ENCODE peak calls at places on chromosome 20, in five cellular contexts. Q is prostate gland, F is dorsolateral prefrontal cortex, Z is body of pancreas, L is left lung. P is an unnamed sample.

GRCh38 chr20:38828514-38829295 is 23.2 kb downstream of the PPP1R16B start:
- DNase-seq in Q (no peak), Z (no peak), F (no peak), L (no peak), P (no peak)

GRCh38 chr20:43191946-43192847 is 2.5 kb upstream of the PTPRT start:
- DNase-seq in F (peak; percentile 59), L (peak; percentile 79), Z (peak; percentile 31), Q (no peak), P (no peak)

GRCh38 chr20:61123286-61123685 is 128.8 kb upstream of the CDH4 start:
- DNase-seq in Z (no peak), L (no peak), Q (no peak), F (no peak), P (no peak)

GRCh38 chr20:44188752-44189151 is 1.8 kb upstream of the JPH2 start:
- DNase-seq in F (no peak), L (no peak), Q (no peak), Z (no peak), P (no peak)

GRCh38 chr20:25685276-25686080 is 11.2 kb downstream of the ZNF337 start:
- DNase-seq in Z (no peak), Q (no peak), L (no peak), F (no peak), P (no peak)

GRCh38 chr20:61760321-61761112 is 305.2 kb downstream of the TAF4 start:
- DNase-seq in F (peak; percentile 31), Z (no peak), L (no peak), Q (no peak), P (no peak)

GRCh38 chr20:44714701-44715494 is at the start of gene CCN5:
- DNase-seq in Q (peak; percentile 80), F (peak; percentile 55), Z (peak; percentile 76), L (peak; percentile 92), P (peak; percentile 80)

GRCh38 chr20:16615199-16615598 is 42.0 kb upstream of the KIF16B start:
- DNase-seq in F (peak; percentile 45), Z (no peak), Q (no peak), L (no peak), P (peak; percentile 15)

GRCh38 chr20:44465001-44465560 is 10.6 kb upstream of the TTPAL start:
- DNase-seq in Z (peak; percentile 73), L (no peak), F (no peak), Q (no peak), P (no peak)

GRCh38 chr20:53940883-53941546 is 129.4 kb downstream of the BCAS1 start:
- DNase-seq in Z (no peak), Q (no peak), L (no peak), F (no peak), P (peak; percentile 44)

GRCh38 chr20:34713194-34713943 is 9.2 kb downstream of the TP53INP2 start:
- DNase-seq in L (no peak), Q (no peak), F (no peak), Z (no peak), P (peak; percentile 98)

GRCh38 chr20:58712823-58713731 is 20.5 kb downstream of the NPEPL1 start:
- DNase-seq in Z (no peak), Q (peak; percentile 3), L (peak; percentile 42), F (no peak), P (no peak)

GRCh38 chr20:5950271-5951031 is at the start of the genes MCM8 and TRMT6:
- DNase-seq in Q (peak; percentile 96), L (peak; percentile 98), F (peak; percentile 95), Z (peak; percentile 95), P (peak; percentile 85)

GRCh38 chr20:843908-844307 is 10.4 kb downstream of the FAM110A start:
- DNase-seq in L (no peak), F (no peak), Q (peak; percentile 21), Z (no peak), P (no peak)

GRCh38 chr20:6769953-6770831 is 2.7 kb downstream of the BMP2 start:
- DNase-seq in F (no peak), Z (peak; percentile 55), Q (peak; percentile 10), L (peak; percentile 89), P (no peak)

GRCh38 chr20:19129976-19130612 is 82.3 kb upstream of the SLC24A3 start:
- DNase-seq in Z (no peak), F (no peak), L (no peak), Q (peak; percentile 59), P (no peak)

GRCh38 chr20:62138912-62139311 is 4.3 kb downstream of the PSMA7 start:
- DNase-seq in F (no peak), Z (no peak), Q (no peak), L (no peak), P (no peak)

GRCh38 chr20:768426-768978 is at the start of gene SLC52A3:
- DNase-seq in L (no peak), Q (peak; percentile 85), F (no peak), Z (peak; percentile 61), P (no peak)

GRCh38 chr20:42338274-42339172 is 720.3 kb upstream of the CHD6 start:
- DNase-seq in Z (no peak), L (no peak), F (no peak), Q (no peak), P (no peak)

GRCh38 chr20:33832113-33832853 is 21.1 kb downstream of the CHMP4B start:
- DNase-seq in Q (no peak), L (no peak), F (peak; percentile 32), Z (peak; percentile 18), P (peak; percentile 42)

GRCh38 chr20:25008388-25009217 is 16.1 kb upstream of the APMAP start:
- DNase-seq in Q (no peak), Z (no peak), F (peak; percentile 16), L (no peak), P (no peak)

GRCh38 chr20:47985092-47985850 is 200.0 kb upstream of the SULF2 start:
- DNase-seq in Z (no peak), Q (no peak), F (no peak), L (no peak), P (no peak)

GRCh38 chr20:37686762-37687477 is 6.9 kb upstream of the CTNNBL1 start:
- DNase-seq in Q (no peak), L (no peak), F (no peak), Z (no peak), P (peak; percentile 55)

GRCh38 chr20:6533828-6534388 is 233.6 kb upstream of the BMP2 start:
- DNase-seq in F (no peak), Z (no peak), L (peak; percentile 35), Q (no peak), P (peak; percentile 83)

GRCh38 chr20:2890743-2891142 is 17.5 kb downstream of the PTPRA start:
- DNase-seq in Q (no peak), L (no peak), F (no peak), Z (no peak), P (no peak)
- H3K4me3 ChIP-seq in Q (no peak overlapping the region), L (no peak overlapping the region), F (no peak overlapping the region), Z (no peak overlapping the region), P (no peak overlapping the region)

DNA sequence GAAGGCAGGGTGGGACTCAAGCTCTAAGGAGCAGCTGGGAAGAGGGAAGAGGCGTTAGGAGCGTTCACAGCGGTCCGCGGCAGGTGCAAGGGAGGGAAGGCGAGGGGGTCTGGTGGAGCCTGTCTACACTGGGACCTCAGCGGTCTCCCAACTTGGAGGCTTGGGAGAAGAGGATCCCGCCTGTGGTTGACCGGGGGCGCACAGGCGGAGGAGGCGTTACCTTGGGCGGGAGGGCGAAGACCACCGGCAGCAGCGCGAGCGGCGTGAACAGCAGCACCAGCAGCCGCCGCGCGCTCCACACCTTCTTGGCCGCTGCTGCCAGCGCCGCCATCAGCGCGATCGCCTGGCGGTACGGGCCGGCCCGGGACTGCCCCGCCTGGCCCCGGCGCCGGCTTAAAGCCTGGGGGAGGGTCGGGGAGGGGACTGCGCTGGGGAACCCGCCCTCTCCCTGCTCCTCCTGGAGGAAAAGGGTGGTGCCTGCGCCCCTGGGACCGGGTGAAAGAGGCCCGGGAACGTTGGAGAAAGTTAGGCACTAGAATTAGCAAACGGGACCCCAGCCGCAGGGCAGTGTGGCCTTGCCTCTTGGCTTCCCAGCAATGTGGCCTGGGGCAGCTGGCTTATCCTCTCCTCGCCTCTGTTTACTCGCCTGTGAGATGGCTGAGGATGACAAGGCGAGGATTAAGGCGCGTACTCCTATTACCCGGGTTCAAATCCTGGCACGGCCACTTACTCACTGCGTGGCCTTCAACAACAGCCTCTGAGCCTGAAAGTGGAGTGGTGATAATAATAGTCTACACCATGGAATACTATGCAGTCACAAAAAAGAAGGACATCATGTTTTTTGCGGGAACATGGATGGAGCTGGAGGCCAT is at the start of gene SLC13A3:
- DNase-seq in Q (no peak), F (no peak), Z (no peak), L (no peak), P (peak; percentile 56)
- TF ChIP-seq CTCF in Q (no peak), F (no peak), Z (no peak), L (no peak), P (peak; percentile 31)

GRCh38 chr20:50321797-50322480 is 131.3 kb downstream of the CEBPB start:
- DNase-seq in F (peak; percentile 21), Z (no peak), L (no peak), Q (peak; percentile 46), P (no peak)

GRCh38 chr20:50320910-50321796 is 130.5 kb downstream of the CEBPB start:
- DNase-seq in F (peak; percentile 28), Z (peak; percentile 77), L (peak; percentile 96), Q (peak; percentile 87), P (peak; percentile 94)

GRCh38 chr20:50322703-50323131 is 132.1 kb downstream of the CEBPB start:
- DNase-seq in L (no peak), Z (no peak), F (peak; percentile 12), Q (no peak), P (no peak)

GRCh38 chr20:50318709-50319108 is 128.1 kb downstream of the CEBPB start:
- DNase-seq in Q (no peak), L (no peak), F (peak; percentile 27), Z (no peak), P (no peak)

DNA sequence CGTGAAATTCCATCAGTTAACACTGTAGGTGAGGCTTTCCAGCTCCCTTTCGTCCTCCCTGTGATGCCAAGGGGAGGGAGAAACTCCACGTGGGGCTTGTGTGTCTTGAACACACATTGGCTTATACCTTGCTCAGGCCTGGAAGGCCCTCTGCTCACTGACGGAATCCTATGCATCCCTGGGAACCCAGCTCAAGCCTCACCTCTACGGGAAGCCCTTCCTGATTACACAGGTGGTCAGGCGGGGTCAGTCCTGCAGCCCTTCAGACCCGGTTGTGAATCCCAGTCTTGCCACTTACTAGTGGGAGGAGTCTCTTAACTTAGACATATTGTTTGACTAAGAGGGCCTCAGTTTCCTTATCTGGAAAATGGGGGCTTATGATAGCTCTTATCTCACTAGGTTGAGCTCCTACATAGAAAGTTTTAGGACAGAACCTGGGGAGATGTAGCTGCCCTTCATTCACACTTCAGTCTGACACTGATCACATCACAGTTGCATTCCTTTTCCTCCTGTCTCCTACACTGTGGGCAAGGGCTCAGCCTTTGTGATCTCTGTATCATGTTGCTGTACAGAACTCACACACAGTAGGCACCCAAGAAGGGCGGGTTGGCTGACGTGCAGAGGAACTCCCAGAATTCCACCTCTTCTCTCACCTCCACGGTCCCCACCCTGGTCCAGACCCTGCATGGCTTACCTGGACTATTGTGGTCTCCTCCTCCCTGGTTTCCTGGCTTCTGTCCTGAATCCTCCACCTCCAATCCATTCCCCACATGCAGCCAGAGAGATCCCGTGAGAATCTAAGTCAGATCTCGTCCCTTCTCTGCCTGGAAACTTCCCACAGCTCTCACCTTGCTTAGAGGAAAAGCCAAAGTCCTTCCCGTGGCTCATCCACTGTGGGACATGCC is 129.6 kb downstream of the CEBPB start:
- DNase-seq in L (no peak), F (peak; percentile 14), Z (no peak), Q (no peak), P (no peak)
- H3K4me3 ChIP-seq in L (peak overlapping the region; percentile 33), F (no peak overlapping the region), Z (no peak overlapping the region), Q (peak overlapping the region; percentile 18), P (peak overlapping the region; percentile 31)

DNA sequence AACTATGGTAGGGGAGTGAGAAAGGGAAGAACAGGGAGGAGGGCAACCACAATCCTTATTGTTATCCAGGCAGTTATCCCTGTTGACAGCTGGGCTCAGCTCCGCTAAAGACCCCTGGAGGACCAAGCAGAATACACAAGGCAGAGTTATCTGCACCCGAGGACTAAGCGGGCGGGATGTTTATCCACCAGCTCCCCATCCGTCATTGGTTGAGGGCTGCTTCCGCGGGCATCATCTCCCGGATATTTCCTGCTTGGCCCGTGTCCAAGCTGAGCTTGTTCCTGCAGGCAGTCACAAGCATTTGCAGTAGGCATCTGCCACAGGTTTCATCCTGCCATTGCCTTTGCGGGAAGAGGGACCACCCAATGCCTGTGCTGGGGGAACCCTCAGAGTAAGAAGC is 102.1 kb downstream of the DLGAP4 start:
- DNase-seq in F (no peak), L (no peak), Q (no peak), Z (peak; percentile 33), P (no peak)
- TF ChIP-seq CTCF in F (no peak), L (no peak), Q (no peak), Z (no peak), P (no peak)

P was measured in retinal pigment epithelial cell.